ENCODE peak calls at places on chromosomes 5 and 9, in five cellular contexts. U is sigmoid colon, D is spleen, Q is prostate gland, I is transverse colon. X is an unnamed sample.

GRCh38 chr9:98075332-98075805 is 18.8 kb downstream of the NANS start:
- DNase-seq in Q (no peak), U (no peak), I (no peak), D (peak), X (no peak)

GRCh38 chr9:130060296-130060695 is 6.6 kb downstream of the GPR107 start:
- DNase-seq in D (no peak), I (no peak), Q (no peak), U (no peak), X (no peak)

GRCh38 chr5:10321882-10322281 is 14.2 kb upstream of the CMBL start:
- DNase-seq in U (no peak), Q (no peak), D (no peak), I (no peak), X (no peak)

GRCh38 chr9:37464426-37465248 is 613 bp downstream of the ZBTB5 start:
- DNase-seq in Q (peak), U (peak), I (peak), D (peak), X (no peak)

GRCh38 chr9:35650341-35651158 is at the start of gene SIT1:
- DNase-seq in D (peak), I (no peak), U (peak), Q (no peak), X (no peak)

GRCh38 chr5:59724482-59725392 is 168.8 kb downstream of the PDE4D start:
- DNase-seq in I (peak), D (no peak), Q (no peak), U (no peak), X (peak)

GRCh38 chr5:133332732-133333024 is 279.7 kb downstream of the FSTL4 start:
- DNase-seq in Q (no peak), I (no peak), U (no peak), D (no peak), X (no peak)

GRCh38 chr5:163163858-163164257 is 273.5 kb upstream of the CCNG1 start:
- DNase-seq in I (no peak), U (no peak), Q (no peak), D (no peak), X (no peak)

GRCh38 chr5:135825373-135826220 is 8.9 kb upstream of the SLC25A48 start:
- DNase-seq in Q (no peak), I (no peak), U (peak), D (no peak), X (no peak)

GRCh38 chr9:135130266-135130976 is 43.0 kb downstream of the OLFM1 start:
- DNase-seq in U (no peak), Q (no peak), I (peak), D (no peak), X (no peak)

GRCh38 chr5:10338996-10339903 is 14.2 kb upstream of the MARCHF6 start:
- DNase-seq in D (no peak), I (no peak), Q (no peak), U (peak), X (no peak)

GRCh38 chr9:83191154-83191553 is 128.2 kb upstream of the RASEF start:
- DNase-seq in U (no peak), D (no peak), Q (no peak), I (no peak), X (no peak)

GRCh38 chr9:120235081-120235480 is 344.9 kb downstream of the CDK5RAP2 start:
- DNase-seq in U (no peak), Q (no peak), I (no peak), D (no peak), X (no peak)

GRCh38 chr5:11785771-11786342 is 118.4 kb downstream of the CTNND2 start:
- DNase-seq in D (no peak), I (no peak), U (no peak), Q (no peak), X (no peak)

GRCh38 chr5:137296213-137296702 is 202.9 kb downstream of the SPOCK1 start:
- DNase-seq in D (no peak), Q (no peak), U (no peak), I (no peak), X (no peak)

GRCh38 chr9:134936762-134937555 is 19.2 kb upstream of the FCN1 start:
- DNase-seq in Q (no peak), I (peak), D (peak), U (no peak), X (no peak)

GRCh38 chr5:118506453-118506852 is 481.9 kb downstream of the DTWD2 start:
- DNase-seq in D (peak), I (no peak), U (no peak), Q (no peak), X (no peak)

GRCh38 chr9:108609227-108609894 is 246.4 kb downstream of the ACTL7B start:
- DNase-seq in D (no peak), U (no peak), I (no peak), Q (no peak), X (no peak)

GRCh38 chr5:110738503-110738811 is 350 bp upstream of the SLC25A46 start:
- DNase-seq in I (no peak), Q (no peak), D (peak), U (no peak), X (peak)

GRCh38 chr9:136438909-136439549 is 616 bp downstream of the INPP5E start:
- DNase-seq in U (no peak), Q (no peak), I (peak), D (peak), X (peak)

GRCh38 chr9:136441191-136441680 is 1.6 kb upstream of the INPP5E start:
- DNase-seq in D (no peak), Q (no peak), I (no peak), U (no peak), X (no peak)

GRCh38 chr9:136438548-136438908 is 1.1 kb downstream of the INPP5E start:
- DNase-seq in U (no peak), I (no peak), D (no peak), Q (no peak), X (no peak)

GRCh38 chr9:136437839-136438547 is 1.7 kb downstream of the INPP5E start:
- DNase-seq in I (no peak), D (no peak), U (no peak), Q (no peak), X (no peak)

DNA sequence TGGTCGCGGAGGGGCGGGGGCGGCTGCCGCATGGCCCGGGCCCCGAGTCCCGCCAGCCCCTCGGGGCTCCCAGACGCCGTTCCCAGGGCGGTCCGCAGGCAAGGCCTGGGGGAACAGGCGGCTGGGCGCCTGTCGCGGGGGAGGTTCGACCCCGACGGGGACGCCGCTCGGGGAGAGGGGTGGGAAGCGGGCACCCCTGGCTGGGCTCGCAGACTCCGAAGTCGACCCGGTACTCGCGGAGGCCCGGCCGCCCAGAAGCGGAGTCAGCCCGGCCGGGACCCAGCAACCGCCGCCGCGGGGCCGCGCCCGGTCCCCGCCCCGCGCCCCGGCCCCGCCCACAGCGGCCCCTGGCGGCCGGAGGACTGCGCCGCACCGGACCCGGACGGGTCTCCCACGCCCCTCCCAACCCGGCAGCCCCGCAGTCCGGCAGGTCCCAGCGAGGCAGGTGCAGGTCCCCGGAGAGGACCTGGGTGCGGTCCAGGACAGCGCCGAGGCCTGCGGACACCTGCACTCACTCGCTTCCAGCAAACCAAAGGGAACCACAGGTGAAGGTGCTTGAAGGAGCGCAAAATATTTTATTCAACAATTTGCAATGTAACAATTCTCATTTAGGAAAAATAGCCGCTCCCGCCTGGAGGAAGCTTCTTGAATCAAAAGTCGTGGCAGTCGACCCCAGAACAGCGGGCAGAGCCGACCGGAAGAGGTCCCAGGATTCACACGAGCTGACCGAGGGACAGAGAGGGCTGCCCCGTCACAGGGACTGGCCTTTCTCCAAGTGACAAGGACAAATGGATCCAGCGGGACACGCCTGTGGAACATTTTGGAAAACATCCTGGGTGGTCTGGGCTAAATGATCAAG is at the start of gene INPP5E:
- DNase-seq in Q (peak), U (peak), I (peak), D (peak), X (peak)
- TF ChIP-seq POLR2A in Q (no peak), U (no peak), I (no peak), D (no peak), X (peak)

DNA sequence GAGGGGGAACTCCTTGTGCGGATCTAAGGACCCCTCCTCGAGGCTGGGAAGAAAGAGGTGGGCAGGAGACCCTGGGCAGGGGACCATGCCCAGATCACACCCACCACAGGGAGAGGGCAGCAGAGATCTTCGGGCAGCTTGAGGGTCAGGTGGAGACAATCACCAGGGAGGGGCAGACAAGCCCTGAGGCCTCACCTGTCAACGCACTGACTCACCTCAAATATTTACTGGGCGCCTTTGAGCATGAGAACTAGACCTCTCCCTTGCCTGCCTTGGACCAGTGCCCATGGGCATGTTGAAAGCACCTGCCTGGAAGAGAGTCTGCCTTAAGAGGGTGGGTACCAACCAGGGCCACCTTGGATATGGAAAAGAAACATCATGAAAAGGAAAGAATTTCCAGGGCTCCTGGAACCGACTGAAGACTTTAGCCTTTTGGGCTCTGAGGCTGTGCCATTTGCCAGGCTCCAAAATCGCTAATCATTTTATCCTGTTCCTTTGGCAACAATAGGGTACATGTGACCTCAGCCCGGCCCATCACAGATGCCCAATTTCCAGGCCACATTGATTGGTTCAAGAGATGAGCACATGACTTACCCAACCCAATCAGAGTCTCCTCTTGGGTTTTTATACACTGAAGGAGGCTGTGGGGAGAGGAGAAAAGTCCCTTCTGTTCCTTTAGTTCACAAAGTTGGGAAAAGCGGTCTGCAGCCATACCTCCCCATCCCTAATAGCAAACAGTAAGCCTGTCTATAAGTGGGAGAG is 10.4 kb upstream of the SPINK4 start:
- DNase-seq in U (no peak), Q (peak), D (no peak), I (peak), X (no peak)
- TF ChIP-seq POLR2AphosphoS5 in U (no peak), Q (peak), D (no peak), I (no peak), X (no peak)

GRCh38 chr9:99822596-99823391 is 1.1 kb downstream of the NR4A3 start:
- DNase-seq in Q (peak), D (peak), U (peak), I (peak), X (peak)

GRCh38 chr9:99822096-99822595 is 461 bp downstream of the NR4A3 start:
- DNase-seq in I (peak), Q (peak), U (no peak), D (peak), X (peak)

GRCh38 chr9:99819484-99820329 is 2.0 kb upstream of the NR4A3 start:
- DNase-seq in Q (peak), D (peak), I (peak), U (peak), X (peak)

GRCh38 chr9:99820330-99821186 is 1.1 kb upstream of the NR4A3 start:
- DNase-seq in Q (peak), D (peak), I (peak), U (peak), X (peak)

GRCh38 chr9:99821187-99822095 is at the start of gene NR4A3:
- DNase-seq in Q (peak), U (peak), D (peak), I (peak), X (peak)
- TF ChIP-seq POLR2A in Q (peak), U (peak), D (no peak), I (peak), X (peak)

DNA sequence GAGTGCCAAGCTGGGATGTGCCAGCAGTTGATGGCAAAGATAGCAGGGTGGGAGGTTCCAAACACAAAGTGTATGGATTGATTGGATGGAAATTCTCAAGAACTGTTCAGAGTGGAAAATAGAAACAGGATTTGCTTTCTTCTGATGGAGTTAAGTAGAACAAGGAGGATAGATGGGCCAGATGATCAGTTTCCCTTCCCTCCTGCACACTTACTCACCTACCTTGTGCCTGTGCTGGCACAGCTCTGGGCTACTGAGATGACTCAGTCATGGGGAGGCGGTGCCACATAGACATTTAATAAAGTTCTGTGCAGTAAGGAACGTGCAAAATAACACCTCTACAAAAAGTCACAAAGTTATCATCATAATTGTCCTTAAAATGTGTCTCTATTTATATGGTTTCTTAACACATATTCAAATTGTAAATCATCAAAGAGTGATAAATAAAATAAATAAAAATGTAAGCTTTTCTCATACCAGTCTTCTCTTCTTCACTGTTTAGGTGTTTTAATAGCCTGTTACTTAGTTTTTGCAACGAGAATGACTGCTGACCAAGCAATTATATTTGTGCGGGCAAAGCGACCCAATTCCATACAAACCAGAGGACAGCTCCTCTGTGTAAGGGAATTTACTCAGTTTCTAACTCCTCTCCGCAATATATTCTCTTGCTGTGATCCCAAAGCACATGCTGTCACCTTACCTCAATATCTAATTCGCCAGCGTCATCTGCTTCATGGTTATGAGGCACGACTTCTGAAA is 12.7 kb downstream of the PTPDC1 start:
- DNase-seq in I (no peak), U (no peak), Q (no peak), D (no peak), X (no peak)
- TF ChIP-seq POLR2AphosphoS5 in I (no peak), U (no peak), Q (no peak), D (no peak), X (no peak)